ENCODE peak calls at places on chromosomes 7 and 10, in four cellular contexts. K is left ventricle myocardium inferior, T is tibial nerve, J is lower lobe of right lung. M is an unnamed sample.
A peak's percentile ranks its signal among the peaks of the same experiment; 100 is the strongest.

GRCh38 chr7:70749831-70750230 is 382.1 kb upstream of the GALNT17 start:
- DNase-seq in K (no peak), T (no peak), J (no peak), M (no peak)

GRCh38 chr7:64869912-64870562 is 33.0 kb upstream of the ZNF273 start:
- DNase-seq in K (no peak), T (no peak), J (no peak), M (no peak)

GRCh38 chr10:13349776-13350274 is 1.7 kb upstream of the SEPHS1 start:
- DNase-seq in K (peak; percentile 38), T (peak; percentile 29), J (peak; percentile 78), M (peak; percentile 54)

GRCh38 chr7:17009007-17009719 is 127.4 kb upstream of the AGR3 start:
- DNase-seq in K (no peak), T (no peak), J (no peak), M (peak; percentile 48)

GRCh38 chr10:42609872-42610271 is 28.5 kb downstream of the ZNF33B start:
- DNase-seq in K (no peak), T (no peak), J (no peak), M (no peak)

GRCh38 chr10:17836917-17837316 is 27.8 kb downstream of the MRC1 start:
- DNase-seq in K (peak; percentile 18), T (no peak), J (no peak), M (no peak)

GRCh38 chr7:31462636-31463035 is 51.3 kb upstream of the ITPRID1 start:
- DNase-seq in K (no peak), T (no peak), J (no peak), M (no peak)

GRCh38 chr10:124875596-124875995 is 66.3 kb upstream of the ZRANB1 start:
- DNase-seq in K (no peak), T (no peak), J (peak; percentile 1), M (no peak)

GRCh38 chr10:77290528-77291155 is 347.0 kb downstream of the KCNMA1 start:
- DNase-seq in K (no peak), T (no peak), J (no peak), M (no peak)

GRCh38 chr7:77684030-77684429 is 12.2 kb upstream of the RSBN1L start:
- DNase-seq in K (peak; percentile 49), T (peak; percentile 35), J (no peak), M (no peak)

DNA sequence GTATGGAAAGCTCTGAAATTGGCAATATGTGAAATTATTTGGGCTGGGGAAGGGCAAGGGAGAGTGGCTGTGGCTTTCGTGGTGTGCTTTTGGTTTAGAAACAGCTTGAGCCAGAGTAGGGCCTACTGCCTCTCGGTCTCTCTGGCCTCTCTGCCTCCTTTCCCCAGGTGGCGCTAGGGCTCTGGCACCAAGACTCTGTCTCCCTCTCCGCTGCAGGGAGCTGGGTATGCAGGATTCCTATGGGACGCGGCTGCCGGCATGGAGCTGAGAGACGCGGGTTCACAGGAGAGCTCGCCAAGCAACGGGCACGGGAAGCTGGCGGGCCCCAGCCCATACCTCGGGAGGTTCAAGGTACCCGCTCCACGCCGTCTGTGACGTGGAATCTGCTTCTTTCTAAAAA is 105.2 kb upstream of the ANLN start:
- DNase-seq in K (no peak), T (no peak), J (no peak), M (no peak)
- TF ChIP-seq CTCF in K (no peak), T (no peak), J (no peak), M (no peak)

GRCh38 chr7:97149843-97150242 is 32.3 kb downstream of the SDHAF3 start:
- DNase-seq in K (no peak), T (no peak), J (no peak), M (no peak)

DNA sequence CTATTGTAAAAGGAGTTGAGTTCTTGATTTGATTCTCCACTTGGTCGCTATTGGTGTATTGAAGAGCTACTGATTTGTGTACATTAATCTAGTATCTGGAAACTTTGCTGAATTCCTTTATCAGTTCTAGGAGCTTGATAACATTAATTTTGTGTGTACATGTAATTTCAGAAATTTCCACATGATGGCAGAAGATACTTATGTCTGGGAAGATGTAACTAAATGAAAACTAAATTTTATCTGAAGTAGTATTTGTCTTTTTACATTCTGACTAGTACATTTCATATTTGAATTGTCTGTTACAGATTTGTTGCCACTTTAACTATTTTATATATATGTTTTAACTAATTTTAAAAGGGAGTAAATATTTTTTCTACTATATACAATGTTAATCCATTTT is 27.6 kb downstream of the SDHAF3 start:
- DNase-seq in K (no peak), T (no peak), J (no peak), M (no peak)
- TF ChIP-seq CTCF in K (peak; percentile 50), T (peak; percentile 52), J (peak; percentile 42), M (peak; percentile 73)

GRCh38 chr10:127911867-127912257 is 5.0 kb downstream of the PTPRE start:
- DNase-seq in K (no peak), T (no peak), J (no peak), M (no peak)

GRCh38 chr10:127911218-127911866 is 4.4 kb downstream of the PTPRE start:
- DNase-seq in K (peak; percentile 58), T (no peak), J (no peak), M (no peak)

GRCh38 chr10:127910464-127910770 is 3.5 kb downstream of the PTPRE start:
- DNase-seq in K (no peak), T (no peak), J (no peak), M (no peak)

GRCh38 chr10:127913368-127913759 is 6.5 kb downstream of the PTPRE start:
- DNase-seq in K (no peak), T (no peak), J (no peak), M (no peak)

DNA sequence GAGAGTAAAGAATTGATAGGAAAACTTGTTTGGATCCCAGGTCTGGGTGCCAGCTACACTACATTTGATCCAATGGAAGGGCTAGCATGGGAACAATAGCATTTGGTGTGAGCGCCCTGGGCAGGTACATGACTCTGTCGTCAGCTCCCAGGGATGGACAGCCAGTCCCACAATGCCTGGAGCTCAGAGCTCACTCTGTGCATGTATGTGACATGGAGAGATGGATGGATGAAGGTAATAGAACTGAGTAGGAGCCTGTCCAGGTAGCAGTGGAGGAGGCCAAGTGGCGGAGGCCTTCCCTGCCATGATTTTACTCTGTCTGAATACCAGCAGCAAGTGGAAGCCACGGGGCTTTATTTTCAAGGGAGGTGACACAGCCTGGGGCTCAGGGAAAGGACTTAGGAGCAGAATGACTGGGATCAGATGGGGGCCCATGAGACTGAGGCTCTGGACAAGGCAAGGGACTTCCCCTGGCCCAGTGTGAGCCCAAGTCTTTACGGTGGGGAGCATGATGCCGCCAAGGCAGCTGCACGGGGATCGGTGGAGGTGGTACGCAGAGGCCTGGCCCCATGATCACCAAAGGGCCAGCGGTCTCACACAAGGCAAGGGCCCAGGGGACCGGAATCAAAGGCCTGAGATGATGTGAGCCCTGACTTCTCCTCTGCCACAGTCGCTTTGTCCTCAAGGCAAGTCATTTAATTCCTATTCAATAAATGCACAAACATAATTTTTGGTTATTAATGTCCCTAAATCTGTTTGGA is 5.9 kb downstream of the PTPRE start:
- DNase-seq in K (no peak), T (no peak), J (no peak), M (no peak)
- TF ChIP-seq CTCF in K (no peak), T (no peak), J (no peak), M (no peak)

DNA sequence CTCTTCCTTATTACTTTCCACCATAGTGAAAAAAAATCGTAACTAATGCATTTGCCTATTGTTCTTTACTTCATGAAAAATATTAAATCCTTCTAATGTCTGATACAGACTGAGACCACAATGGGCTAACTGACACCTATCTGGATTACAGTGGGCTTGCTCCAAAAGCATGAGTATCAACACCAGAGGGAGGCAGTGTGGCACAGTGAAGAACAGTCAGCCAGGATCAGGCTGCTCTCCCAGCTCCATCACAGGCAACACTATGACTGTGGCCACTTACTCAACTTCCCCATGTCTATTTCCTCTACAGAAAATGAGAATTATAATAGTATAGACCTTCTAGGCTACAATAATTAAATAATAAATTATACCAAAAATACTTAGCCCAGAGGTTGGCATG is 97.2 kb downstream of the SLC25A13 start:
- DNase-seq in K (no peak), T (no peak), J (no peak), M (no peak)
- TF ChIP-seq CTCF in K (peak; percentile 39), T (no peak), J (no peak), M (peak; percentile 27)